ENCODE peak calls at places on chromosomes 11 and 22, in four cellular contexts. R, F, W and G are unnamed samples.

GRCh38 chr11:46239801-46240061 is 37.7 kb upstream of the CREB3L1 start:
- DNase-seq in R (no peak), F (no peak), W (no peak), G (no peak)

GRCh38 chr11:124917115-124917637 is 1.9 kb upstream of the HEPN1 start:
- DNase-seq in R (no peak), F (no peak), W (no peak), G (no peak)

GRCh38 chr22:22352376-22352999 is 107.9 kb downstream of the VPREB1 start:
- DNase-seq in R (no peak), F (no peak), W (no peak), G (no peak)

GRCh38 chr22:25564320-25564978 is at the start of gene GRK3:
- DNase-seq in R (peak; percentile 24), F (peak; percentile 67), W (peak; percentile 80), G (no peak)

GRCh38 chr11:123409886-123410549 is 20.1 kb upstream of the GRAMD1B start:
- DNase-seq in R (no peak), F (no peak), W (no peak), G (no peak)

GRCh38 chr11:95549276-95549675 is 240.3 kb downstream of the FAM76B start:
- DNase-seq in R (no peak), F (no peak), W (no peak), G (no peak)

GRCh38 chr11:45332486-45332934 is 46.4 kb upstream of the SYT13 start:
- DNase-seq in R (peak; percentile 14), F (no peak), W (no peak), G (no peak)

GRCh38 chr22:45268167-45268957 is 16.4 kb upstream of the UPK3A start:
- DNase-seq in R (peak; percentile 14), F (peak; percentile 39), W (no peak), G (peak; percentile 42)

GRCh38 chr11:7595951-7596350 is 77.3 kb downstream of the CYB5R2 start:
- DNase-seq in R (no peak), F (no peak), W (no peak), G (no peak)

GRCh38 chr22:47283616-47284270 is 521.3 kb downstream of the TBC1D22A start:
- DNase-seq in R (no peak), F (no peak), W (no peak), G (no peak)

GRCh38 chr11:12502041-12502440 is 124.7 kb downstream of the PARVA start:
- DNase-seq in R (no peak), F (no peak), W (no peak), G (no peak)

GRCh38 chr22:24379536-24379935 is 47.9 kb upstream of the ADORA2A start:
- DNase-seq in R (no peak), F (no peak), W (no peak), G (no peak)

GRCh38 chr11:116420770-116421528 is 351.8 kb downstream of the BUD13 start:
- DNase-seq in R (no peak), F (no peak), W (no peak), G (no peak)

GRCh38 chr11:28338371-28338770 is 230.2 kb downstream of the METTL15 start:
- DNase-seq in R (no peak), F (no peak), W (no peak), G (no peak)

GRCh38 chr11:23865341-23865975 is 631.4 kb upstream of the LUZP2 start:
- DNase-seq in R (no peak), F (no peak), W (no peak), G (no peak)

DNA sequence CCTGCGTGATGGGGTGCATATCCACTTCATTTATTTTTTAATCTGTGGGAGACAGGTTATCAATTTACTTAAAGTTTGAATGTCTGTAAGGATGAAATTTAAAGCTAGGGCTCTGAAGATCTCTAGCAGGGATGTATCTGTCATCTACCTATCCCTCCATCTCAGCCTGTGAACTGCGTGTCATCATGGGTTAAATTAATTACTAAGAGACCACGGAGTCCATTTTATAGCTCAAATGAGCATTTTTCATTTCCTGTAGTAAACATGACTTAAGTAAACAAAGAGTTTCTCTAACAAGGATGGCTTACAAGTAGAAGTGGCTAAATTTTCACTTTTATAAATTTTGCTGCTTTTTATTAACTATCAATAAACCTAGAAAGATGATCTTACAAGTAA is 2.9 kb upstream of the GLB1L3 start:
- DNase-seq in R (no peak), F (no peak), W (no peak), G (no peak)
- H3K9me3 ChIP-seq in R (no peaks in the 10 kb centered on the region), F (no peaks in the 10 kb centered on the region), W (peaks cover 4% of the 10 kb centered on the region), G (no peaks in the 10 kb centered on the region)

GRCh38 chr11:102171101-102171500 is 60.9 kb downstream of the YAP1 start:
- DNase-seq in R (no peak), F (no peak), W (no peak), G (no peak)
- H3K9me3 ChIP-seq in R (no peaks in the 10 kb centered on the region), F (no peaks in the 10 kb centered on the region), W (no peaks in the 10 kb centered on the region), G (no peaks in the 10 kb centered on the region)

DNA sequence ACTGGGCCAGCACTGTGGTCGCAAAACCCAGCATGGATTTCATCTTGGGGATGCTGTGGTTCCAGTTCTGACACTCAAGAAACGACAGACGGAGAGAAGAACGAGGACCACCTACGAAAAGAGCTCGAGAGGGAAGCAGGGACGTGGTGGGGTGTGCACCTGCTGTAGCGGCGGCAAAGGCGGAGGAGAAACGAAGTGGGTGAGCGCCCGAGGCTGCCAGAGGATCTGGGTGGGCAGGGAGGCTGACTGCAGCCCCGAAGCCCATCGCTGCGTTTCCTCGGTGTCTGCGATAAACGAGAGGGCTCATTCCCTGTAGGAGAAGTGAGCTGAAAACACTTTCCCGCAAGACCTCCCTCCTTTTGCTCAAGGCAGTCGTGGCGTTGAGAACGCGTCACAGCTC is 246.1 kb downstream of the OR4C45 start:
- DNase-seq in R (no peak), F (no peak), W (no peak), G (no peak)
- H3K9me3 ChIP-seq in R (no peaks in the 10 kb centered on the region), F (no peaks in the 10 kb centered on the region), W (peaks cover 8% of the 10 kb centered on the region), G (no peaks in the 10 kb centered on the region)

GRCh38 chr11:70734379-70734778 is 336.1 kb downstream of the CTTN start:
- DNase-seq in R (no peak), F (no peak), W (no peak), G (no peak)
- H3K9me3 ChIP-seq in R (no peaks in the 10 kb centered on the region), F (no peaks in the 10 kb centered on the region), W (no peaks in the 10 kb centered on the region), G (no peaks in the 10 kb centered on the region)

GRCh38 chr11:2649848-2650247 is 49.9 kb downstream of the KCNQ1OT1 start:
- DNase-seq in R (no peak), F (no peak), W (no peak), G (no peak)
- H3K9me3 ChIP-seq in R (peaks cover 8% of the 10 kb centered on the region), F (peaks cover 34% of the 10 kb centered on the region), W (peaks cover 40% of the 10 kb centered on the region), G (peaks cover 8% of the 10 kb centered on the region)

GRCh38 chr11:32233928-32234327 is 143.1 kb downstream of the RCN1 start:
- DNase-seq in R (no peak), F (no peak), W (no peak), G (no peak)
- H3K9me3 ChIP-seq in R (no peaks in the 10 kb centered on the region), F (no peaks in the 10 kb centered on the region), W (no peaks in the 10 kb centered on the region), G (no peaks in the 10 kb centered on the region)

GRCh38 chr22:48305726-48306235 is 1521.9 kb downstream of the BRD1 start:
- DNase-seq in R (no peak), F (no peak), W (no peak), G (no peak)

GRCh38 chr22:48307941-48308340 is 1519.7 kb downstream of the BRD1 start:
- DNase-seq in R (no peak), F (no peak), W (no peak), G (no peak)

GRCh38 chr22:48306284-48306683 is 1521.4 kb downstream of the BRD1 start:
- DNase-seq in R (no peak), F (no peak), W (no peak), G (no peak)

GRCh38 chr22:48309115-48309705 is 1518.5 kb downstream of the BRD1 start:
- DNase-seq in R (no peak), F (no peak), W (no peak), G (no peak)

DNA sequence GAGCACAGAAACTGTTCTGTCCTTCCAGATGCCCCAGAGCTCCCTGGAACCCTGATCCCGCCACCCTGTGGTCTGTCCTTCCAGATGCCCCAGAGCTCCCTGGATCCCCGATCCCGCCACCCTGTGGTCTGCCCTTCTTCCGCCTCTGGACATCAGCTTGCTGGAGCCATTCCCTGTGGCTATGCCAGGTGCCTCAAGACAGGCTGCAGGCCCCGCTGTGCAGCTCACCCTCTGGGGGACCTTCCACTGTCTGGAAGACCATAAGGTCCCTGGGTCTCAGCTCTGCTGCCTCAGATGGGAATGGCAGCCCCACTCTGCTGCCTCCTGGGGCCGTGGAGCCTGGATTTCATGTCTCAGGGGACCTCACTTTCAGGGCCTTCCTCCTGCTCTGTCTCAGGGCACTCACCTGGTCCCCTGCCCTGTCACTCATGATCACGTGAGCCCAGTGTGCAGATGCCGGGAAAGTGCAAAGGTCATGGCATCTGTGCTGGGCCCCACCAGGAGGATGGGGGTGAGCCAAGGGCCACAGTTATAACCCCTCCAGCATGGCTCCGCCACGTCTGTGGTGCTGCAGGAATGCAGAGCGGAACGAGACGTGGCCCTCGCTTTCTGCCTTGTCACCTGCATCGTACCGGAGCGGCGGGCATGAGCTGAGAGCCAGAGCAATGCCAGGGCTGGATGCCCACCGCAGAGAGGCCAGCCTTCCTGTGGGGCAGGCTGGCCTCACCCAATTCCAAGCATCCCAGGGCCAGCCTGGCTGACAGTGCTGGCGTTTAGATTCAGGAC is 1520.7 kb downstream of the BRD1 start:
- DNase-seq in R (no peak), F (no peak), W (no peak), G (no peak)
- H3K9me3 ChIP-seq in R (no peaks in the 10 kb centered on the region), F (peaks cover 3% of the 10 kb centered on the region), W (peaks cover 5% of the 10 kb centered on the region), G (no peaks in the 10 kb centered on the region)